ENCODE peak calls at places on chromosomes 1 and 21, in five cellular contexts. V is naive thymus-derived CD4-positive, alpha-beta T cell; G is heart right ventricle; P is GM23338; F is heart left ventricle. T is an unnamed sample.

GRCh38 chr1:101371259-101371658 is 134.4 kb downstream of the S1PR1 start:
- DNase-seq in V (no peak), G (no peak), P (no peak), F (no peak), T (no peak)

GRCh38 chr1:184075040-184076029 is 23.8 kb downstream of the TSEN15 start:
- DNase-seq in V (peak; percentile 34), G (peak; percentile 67), P (peak; percentile 73), F (no peak), T (peak; percentile 17)

GRCh38 chr1:89604414-89604735 is 28.5 kb upstream of the LRRC8C start:
- DNase-seq in V (no peak), G (no peak), P (no peak), F (no peak), T (no peak)

GRCh38 chr1:24745711-24746582 is 700 bp downstream of the CLIC4 start:
- DNase-seq in V (peak; percentile 8), G (peak; percentile 58), P (peak; percentile 60), F (peak; percentile 63), T (no peak)

GRCh38 chr21:36412916-36413315 is 27.7 kb downstream of the CHAF1B start:
- DNase-seq in V (no peak), G (no peak), P (no peak), F (no peak), T (no peak)

GRCh38 chr21:27513825-27514224 is 546.9 kb upstream of the ADAMTS5 start:
- DNase-seq in V (no peak), G (no peak), P (no peak), F (no peak), T (no peak)

GRCh38 chr1:175498002-175498401 is 245.4 kb downstream of the TNR start:
- DNase-seq in V (no peak), G (no peak), P (no peak), F (no peak), T (no peak)

GRCh38 chr1:66176012-66176715 is 357.8 kb upstream of the SGIP1 start:
- DNase-seq in V (no peak), G (no peak), P (peak; percentile 62), F (no peak), T (no peak)

GRCh38 chr1:180563013-180563827 is 4.5 kb downstream of the OVAAL start:
- DNase-seq in V (no peak), G (peak; percentile 38), P (no peak), F (no peak), T (no peak)

GRCh38 chr1:30612666-30613065 is 110.7 kb downstream of the MATN1 start:
- DNase-seq in V (no peak), G (no peak), P (no peak), F (no peak), T (no peak)

GRCh38 chr1:201510734-201511133 is 3.8 kb upstream of the CSRP1 start:
- DNase-seq in V (no peak), G (no peak), P (no peak), F (no peak), T (no peak)

GRCh38 chr1:20725189-20726106 is 7.1 kb downstream of the SH2D5 start:
- DNase-seq in V (no peak), G (no peak), P (no peak), F (no peak), T (no peak)

GRCh38 chr1:192913683-192914082 is 104.8 kb downstream of the RGS2 start:
- DNase-seq in V (no peak), G (no peak), P (peak; percentile 48), F (no peak), T (no peak)

GRCh38 chr1:31588751-31589515 is 12.6 kb downstream of the TINAGL1 start:
- DNase-seq in V (no peak), G (no peak), P (peak; percentile 76), F (peak; percentile 75), T (peak; percentile 76)

GRCh38 chr1:230618537-230618936 is 23.7 kb upstream of the COG2 start:
- DNase-seq in V (no peak), G (no peak), P (no peak), F (no peak), T (no peak)

GRCh38 chr1:64967381-64967780 is 1.0 kb upstream of the JAK1 start:
- DNase-seq in V (no peak), G (no peak), P (no peak), F (no peak), T (no peak)

GRCh38 chr1:234154320-234155251 is 218.7 kb upstream of the COA6 start:
- DNase-seq in V (peak; percentile 54), G (peak; percentile 14), P (peak; percentile 95), F (no peak), T (no peak)

GRCh38 chr1:56434659-56435202 is 144.6 kb downstream of the PLPP3 start:
- DNase-seq in V (no peak), G (no peak), P (peak; percentile 35), F (no peak), T (no peak)

DNA sequence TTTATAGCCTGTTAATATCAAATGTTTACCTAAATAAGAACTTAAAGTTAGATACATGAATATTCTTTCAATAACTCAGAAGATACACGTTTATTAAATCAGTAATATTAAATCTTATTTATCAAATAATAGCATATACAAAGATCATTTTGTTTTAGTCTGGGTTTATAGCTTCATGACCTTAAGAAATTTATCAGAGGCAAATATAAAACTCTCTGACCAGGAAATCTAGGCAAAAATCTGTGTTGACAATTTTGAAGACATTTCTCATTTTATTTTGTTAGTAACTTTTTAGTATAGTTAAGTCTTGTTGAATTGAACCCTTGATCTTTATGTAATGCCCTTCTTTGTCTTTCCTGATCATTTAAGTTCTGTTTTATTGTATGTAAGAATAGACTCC is 46.4 kb downstream of the PRKACB start:
- DNase-seq in V (no peak), G (no peak), P (no peak), F (no peak), T (no peak)
- H3K36me3 ChIP-seq in V (peaks cover 5% of the 10 kb centered on the region), G (peaks cover 58% of the 10 kb centered on the region), P (peaks cover 13% of the 10 kb centered on the region), F (no peaks in the 10 kb centered on the region), T (no peaks in the 10 kb centered on the region)

GRCh38 chr1:2154022-2154421 is 40.5 kb downstream of the FAAP20 start:
- DNase-seq in V (no peak), G (no peak), P (no peak), F (no peak), T (no peak)
- H3K36me3 ChIP-seq in V (no peaks in the 10 kb centered on the region), G (no peaks in the 10 kb centered on the region), P (no peaks in the 10 kb centered on the region), F (no peaks in the 10 kb centered on the region), T (no peaks in the 10 kb centered on the region)

GRCh38 chr1:156148236-156148635 is 5.1 kb upstream of the SEMA4A start:
- DNase-seq in V (no peak), G (no peak), P (no peak), F (peak; percentile 47), T (no peak)
- H3K36me3 ChIP-seq in V (no peaks in the 10 kb centered on the region), G (no peaks in the 10 kb centered on the region), P (no peaks in the 10 kb centered on the region), F (no peaks in the 10 kb centered on the region), T (no peaks in the 10 kb centered on the region)

GRCh38 chr1:26471498-26472329 is 526 bp upstream of the HMGN2 start:
- DNase-seq in V (no peak), G (peak; percentile 47), P (peak; percentile 83), F (peak; percentile 82), T (peak; percentile 72)
- H3K36me3 ChIP-seq in V (peaks cover 11% of the 10 kb centered on the region), G (peaks cover 59% of the 10 kb centered on the region), P (peaks cover 36% of the 10 kb centered on the region), F (no peaks in the 10 kb centered on the region), T (no peaks in the 10 kb centered on the region)

T was measured in pancreas.